ENCODE peak calls at places on chromosomes 11 and 22, in seven cellular contexts. One of them, this sample, is unnamed.

GRCh38 chr11:45801723-45802315 is 3.1 kb upstream of the SLC35C1 start:
- DNase-seq in activated T-cell treated with anti-CD3 and anti-CD28 coated beads, Interleukin-2, amount 50 U/mL, for 72 hours: no peak
- DNase-seq in stimulated activated CD4-positive, alpha-beta T cell treated with anti-CD3 and anti-CD28 coated beads, Interleukin-2, amount 100 ng/mL, for 48 hours: no peak
- DNase-seq in heart right ventricle: no peak
- DNase-seq in brain microvascular endothelial cell: no peak
- DNase-seq in non-pigmented ciliary epithelial cell: no peak
- DNase-seq in GM04503: no peak
- DNase-seq in this sample: no peak

GRCh38 chr11:79066456-79067354 is 374.1 kb downstream of the TENM4 start:
- DNase-seq in activated T-cell treated with anti-CD3 and anti-CD28 coated beads, Interleukin-2, amount 50 U/mL, for 72 hours: no peak
- DNase-seq in stimulated activated CD4-positive, alpha-beta T cell treated with anti-CD3 and anti-CD28 coated beads, Interleukin-2, amount 100 ng/mL, for 48 hours: no peak
- DNase-seq in heart right ventricle: no peak
- DNase-seq in brain microvascular endothelial cell: no peak
- DNase-seq in non-pigmented ciliary epithelial cell: no peak
- DNase-seq in GM04503: no peak
- DNase-seq in this sample: no peak

GRCh38 chr22:41648431-41648830 is 27.3 kb downstream of the XRCC6 start:
- DNase-seq in activated T-cell treated with anti-CD3 and anti-CD28 coated beads, Interleukin-2, amount 50 U/mL, for 72 hours: no peak
- DNase-seq in stimulated activated CD4-positive, alpha-beta T cell treated with anti-CD3 and anti-CD28 coated beads, Interleukin-2, amount 100 ng/mL, for 48 hours: no peak
- DNase-seq in heart right ventricle: no peak
- DNase-seq in brain microvascular endothelial cell: no peak
- DNase-seq in non-pigmented ciliary epithelial cell: no peak
- DNase-seq in GM04503: no peak
- DNase-seq in this sample: no peak

GRCh38 chr11:45025716-45026492 is 75.2 kb upstream of the TP53I11 start:
- DNase-seq in activated T-cell treated with anti-CD3 and anti-CD28 coated beads, Interleukin-2, amount 50 U/mL, for 72 hours: no peak
- DNase-seq in stimulated activated CD4-positive, alpha-beta T cell treated with anti-CD3 and anti-CD28 coated beads, Interleukin-2, amount 100 ng/mL, for 48 hours: no peak
- DNase-seq in heart right ventricle: peak; percentile 68
- DNase-seq in brain microvascular endothelial cell: no peak
- DNase-seq in non-pigmented ciliary epithelial cell: no peak
- DNase-seq in GM04503: no peak
- DNase-seq in this sample: no peak

GRCh38 chr22:38792833-38793232 is 1.1 kb downstream of the DNAL4 start:
- DNase-seq in activated T-cell treated with anti-CD3 and anti-CD28 coated beads, Interleukin-2, amount 50 U/mL, for 72 hours: peak; percentile 42
- DNase-seq in stimulated activated CD4-positive, alpha-beta T cell treated with anti-CD3 and anti-CD28 coated beads, Interleukin-2, amount 100 ng/mL, for 48 hours: peak; percentile 9
- DNase-seq in heart right ventricle: no peak
- DNase-seq in brain microvascular endothelial cell: peak; percentile 39
- DNase-seq in non-pigmented ciliary epithelial cell: no peak
- DNase-seq in GM04503: no peak
- DNase-seq in this sample: no peak

GRCh38 chr11:123301696-123302400 is 106.8 kb upstream of the CLMP start:
- DNase-seq in activated T-cell treated with anti-CD3 and anti-CD28 coated beads, Interleukin-2, amount 50 U/mL, for 72 hours: peak; percentile 89
- DNase-seq in stimulated activated CD4-positive, alpha-beta T cell treated with anti-CD3 and anti-CD28 coated beads, Interleukin-2, amount 100 ng/mL, for 48 hours: peak; percentile 81
- DNase-seq in heart right ventricle: peak; percentile 70
- DNase-seq in brain microvascular endothelial cell: no peak
- DNase-seq in non-pigmented ciliary epithelial cell: no peak
- DNase-seq in GM04503: no peak
- DNase-seq in this sample: peak; percentile 94

GRCh38 chr11:61090521-61090920 is 11.8 kb upstream of the CD5 start:
- DNase-seq in activated T-cell treated with anti-CD3 and anti-CD28 coated beads, Interleukin-2, amount 50 U/mL, for 72 hours: no peak
- DNase-seq in stimulated activated CD4-positive, alpha-beta T cell treated with anti-CD3 and anti-CD28 coated beads, Interleukin-2, amount 100 ng/mL, for 48 hours: no peak
- DNase-seq in heart right ventricle: no peak
- DNase-seq in brain microvascular endothelial cell: no peak
- DNase-seq in non-pigmented ciliary epithelial cell: no peak
- DNase-seq in GM04503: no peak
- DNase-seq in this sample: no peak

GRCh38 chr11:1370186-1371025 is 19.3 kb upstream of the BRSK2 start:
- DNase-seq in activated T-cell treated with anti-CD3 and anti-CD28 coated beads, Interleukin-2, amount 50 U/mL, for 72 hours: no peak
- DNase-seq in stimulated activated CD4-positive, alpha-beta T cell treated with anti-CD3 and anti-CD28 coated beads, Interleukin-2, amount 100 ng/mL, for 48 hours: no peak
- DNase-seq in heart right ventricle: no peak
- DNase-seq in brain microvascular endothelial cell: no peak
- DNase-seq in non-pigmented ciliary epithelial cell: no peak
- DNase-seq in GM04503: no peak
- DNase-seq in this sample: peak; percentile 74

GRCh38 chr22:49664891-49665290 is 162.8 kb downstream of the BRD1 start:
- DNase-seq in activated T-cell treated with anti-CD3 and anti-CD28 coated beads, Interleukin-2, amount 50 U/mL, for 72 hours: no peak
- DNase-seq in stimulated activated CD4-positive, alpha-beta T cell treated with anti-CD3 and anti-CD28 coated beads, Interleukin-2, amount 100 ng/mL, for 48 hours: no peak
- DNase-seq in heart right ventricle: no peak
- DNase-seq in brain microvascular endothelial cell: no peak
- DNase-seq in non-pigmented ciliary epithelial cell: no peak
- DNase-seq in GM04503: no peak
- DNase-seq in this sample: no peak

GRCh38 chr11:31875861-31876625 is 64.9 kb upstream of the PAX6 start:
- DNase-seq in activated T-cell treated with anti-CD3 and anti-CD28 coated beads, Interleukin-2, amount 50 U/mL, for 72 hours: no peak
- DNase-seq in stimulated activated CD4-positive, alpha-beta T cell treated with anti-CD3 and anti-CD28 coated beads, Interleukin-2, amount 100 ng/mL, for 48 hours: no peak
- DNase-seq in heart right ventricle: no peak
- DNase-seq in brain microvascular endothelial cell: no peak
- DNase-seq in non-pigmented ciliary epithelial cell: no peak
- DNase-seq in GM04503: no peak
- DNase-seq in this sample: no peak

GRCh38 chr11:33507967-33508366 is 192.7 kb downstream of the C11orf91 start:
- DNase-seq in activated T-cell treated with anti-CD3 and anti-CD28 coated beads, Interleukin-2, amount 50 U/mL, for 72 hours: no peak
- DNase-seq in stimulated activated CD4-positive, alpha-beta T cell treated with anti-CD3 and anti-CD28 coated beads, Interleukin-2, amount 100 ng/mL, for 48 hours: no peak
- DNase-seq in heart right ventricle: no peak
- DNase-seq in brain microvascular endothelial cell: peak; percentile 43
- DNase-seq in non-pigmented ciliary epithelial cell: no peak
- DNase-seq in GM04503: no peak
- DNase-seq in this sample: no peak

GRCh38 chr11:12536566-12536965 is 137.7 kb upstream of the TEAD1 start:
- DNase-seq in activated T-cell treated with anti-CD3 and anti-CD28 coated beads, Interleukin-2, amount 50 U/mL, for 72 hours: no peak
- DNase-seq in stimulated activated CD4-positive, alpha-beta T cell treated with anti-CD3 and anti-CD28 coated beads, Interleukin-2, amount 100 ng/mL, for 48 hours: no peak
- DNase-seq in heart right ventricle: no peak
- DNase-seq in brain microvascular endothelial cell: no peak
- DNase-seq in non-pigmented ciliary epithelial cell: no peak
- DNase-seq in GM04503: no peak
- DNase-seq in this sample: no peak

GRCh38 chr22:29171721-29172120 is 34.0 kb upstream of the EMID1 start:
- DNase-seq in activated T-cell treated with anti-CD3 and anti-CD28 coated beads, Interleukin-2, amount 50 U/mL, for 72 hours: no peak
- DNase-seq in stimulated activated CD4-positive, alpha-beta T cell treated with anti-CD3 and anti-CD28 coated beads, Interleukin-2, amount 100 ng/mL, for 48 hours: no peak
- DNase-seq in heart right ventricle: no peak
- DNase-seq in brain microvascular endothelial cell: no peak
- DNase-seq in non-pigmented ciliary epithelial cell: no peak
- DNase-seq in GM04503: no peak
- DNase-seq in this sample: no peak

GRCh38 chr11:43955381-43956118 is 13.1 kb downstream of the C11orf96 start:
- DNase-seq in activated T-cell treated with anti-CD3 and anti-CD28 coated beads, Interleukin-2, amount 50 U/mL, for 72 hours: no peak
- DNase-seq in stimulated activated CD4-positive, alpha-beta T cell treated with anti-CD3 and anti-CD28 coated beads, Interleukin-2, amount 100 ng/mL, for 48 hours: no peak
- DNase-seq in heart right ventricle: no peak
- DNase-seq in brain microvascular endothelial cell: no peak
- DNase-seq in non-pigmented ciliary epithelial cell: no peak
- DNase-seq in GM04503: no peak
- DNase-seq in this sample: no peak

GRCh38 chr11:1052133-1053011 is 15.9 kb upstream of the MUC6 start:
- DNase-seq in activated T-cell treated with anti-CD3 and anti-CD28 coated beads, Interleukin-2, amount 50 U/mL, for 72 hours: no peak
- DNase-seq in stimulated activated CD4-positive, alpha-beta T cell treated with anti-CD3 and anti-CD28 coated beads, Interleukin-2, amount 100 ng/mL, for 48 hours: no peak
- DNase-seq in heart right ventricle: peak; percentile 9
- DNase-seq in brain microvascular endothelial cell: no peak
- DNase-seq in non-pigmented ciliary epithelial cell: no peak
- DNase-seq in GM04503: no peak
- DNase-seq in this sample: peak; percentile 65

GRCh38 chr11:129896062-129896461 is 684 bp upstream of the NFRKB start:
- DNase-seq in activated T-cell treated with anti-CD3 and anti-CD28 coated beads, Interleukin-2, amount 50 U/mL, for 72 hours: no peak
- DNase-seq in stimulated activated CD4-positive, alpha-beta T cell treated with anti-CD3 and anti-CD28 coated beads, Interleukin-2, amount 100 ng/mL, for 48 hours: no peak
- DNase-seq in heart right ventricle: no peak
- DNase-seq in brain microvascular endothelial cell: no peak
- DNase-seq in non-pigmented ciliary epithelial cell: no peak
- DNase-seq in GM04503: no peak
- DNase-seq in this sample: no peak

GRCh38 chr22:44142421-44143116 is 38.2 kb upstream of the PARVG start:
- DNase-seq in activated T-cell treated with anti-CD3 and anti-CD28 coated beads, Interleukin-2, amount 50 U/mL, for 72 hours: no peak
- DNase-seq in stimulated activated CD4-positive, alpha-beta T cell treated with anti-CD3 and anti-CD28 coated beads, Interleukin-2, amount 100 ng/mL, for 48 hours: no peak
- DNase-seq in heart right ventricle: no peak
- DNase-seq in brain microvascular endothelial cell: no peak
- DNase-seq in non-pigmented ciliary epithelial cell: no peak
- DNase-seq in GM04503: no peak
- DNase-seq in this sample: no peak

GRCh38 chr11:99979052-99979451 is 708.0 kb upstream of the ARHGAP42 start:
- DNase-seq in activated T-cell treated with anti-CD3 and anti-CD28 coated beads, Interleukin-2, amount 50 U/mL, for 72 hours: no peak
- DNase-seq in stimulated activated CD4-positive, alpha-beta T cell treated with anti-CD3 and anti-CD28 coated beads, Interleukin-2, amount 100 ng/mL, for 48 hours: no peak
- DNase-seq in heart right ventricle: no peak
- DNase-seq in brain microvascular endothelial cell: no peak
- DNase-seq in non-pigmented ciliary epithelial cell: no peak
- DNase-seq in GM04503: no peak
- DNase-seq in this sample: no peak

GRCh38 chr11:40435344-40435743 is 1024.1 kb downstream of the LRRC4C start:
- DNase-seq in activated T-cell treated with anti-CD3 and anti-CD28 coated beads, Interleukin-2, amount 50 U/mL, for 72 hours: no peak
- DNase-seq in stimulated activated CD4-positive, alpha-beta T cell treated with anti-CD3 and anti-CD28 coated beads, Interleukin-2, amount 100 ng/mL, for 48 hours: no peak
- DNase-seq in heart right ventricle: no peak
- DNase-seq in brain microvascular endothelial cell: no peak
- DNase-seq in non-pigmented ciliary epithelial cell: no peak
- DNase-seq in GM04503: no peak
- DNase-seq in this sample: no peak

GRCh38 chr22:20787746-20788626 is 14.1 kb downstream of the SERPIND1 start:
- DNase-seq in activated T-cell treated with anti-CD3 and anti-CD28 coated beads, Interleukin-2, amount 50 U/mL, for 72 hours: no peak
- DNase-seq in stimulated activated CD4-positive, alpha-beta T cell treated with anti-CD3 and anti-CD28 coated beads, Interleukin-2, amount 100 ng/mL, for 48 hours: no peak
- DNase-seq in heart right ventricle: no peak
- DNase-seq in brain microvascular endothelial cell: no peak
- DNase-seq in non-pigmented ciliary epithelial cell: no peak
- DNase-seq in GM04503: no peak
- DNase-seq in this sample: no peak

GRCh38 chr11:123107945-123108344 is 46.0 kb upstream of the HSPA8 start:
- DNase-seq in activated T-cell treated with anti-CD3 and anti-CD28 coated beads, Interleukin-2, amount 50 U/mL, for 72 hours: no peak
- DNase-seq in stimulated activated CD4-positive, alpha-beta T cell treated with anti-CD3 and anti-CD28 coated beads, Interleukin-2, amount 100 ng/mL, for 48 hours: no peak
- DNase-seq in heart right ventricle: no peak
- DNase-seq in brain microvascular endothelial cell: no peak
- DNase-seq in non-pigmented ciliary epithelial cell: no peak
- DNase-seq in GM04503: no peak
- DNase-seq in this sample: no peak

GRCh38 chr11:128716231-128716630 is 22.4 kb downstream of the FLI1 start:
- DNase-seq in activated T-cell treated with anti-CD3 and anti-CD28 coated beads, Interleukin-2, amount 50 U/mL, for 72 hours: no peak
- DNase-seq in stimulated activated CD4-positive, alpha-beta T cell treated with anti-CD3 and anti-CD28 coated beads, Interleukin-2, amount 100 ng/mL, for 48 hours: no peak
- DNase-seq in heart right ventricle: no peak
- DNase-seq in brain microvascular endothelial cell: no peak
- DNase-seq in non-pigmented ciliary epithelial cell: no peak
- DNase-seq in GM04503: no peak
- DNase-seq in this sample: no peak

GRCh38 chr11:129278586-129279319 is 86.6 kb upstream of the ARHGAP32 start:
- DNase-seq in activated T-cell treated with anti-CD3 and anti-CD28 coated beads, Interleukin-2, amount 50 U/mL, for 72 hours: peak; percentile 29
- DNase-seq in stimulated activated CD4-positive, alpha-beta T cell treated with anti-CD3 and anti-CD28 coated beads, Interleukin-2, amount 100 ng/mL, for 48 hours: peak; percentile 12
- DNase-seq in heart right ventricle: peak; percentile 29
- DNase-seq in brain microvascular endothelial cell: no peak
- DNase-seq in non-pigmented ciliary epithelial cell: no peak
- DNase-seq in GM04503: no peak
- DNase-seq in this sample: peak; percentile 82

GRCh38 chr22:29457730-29458129 is 19.3 kb downstream of the RFPL1 start:
- DNase-seq in activated T-cell treated with anti-CD3 and anti-CD28 coated beads, Interleukin-2, amount 50 U/mL, for 72 hours: no peak
- DNase-seq in stimulated activated CD4-positive, alpha-beta T cell treated with anti-CD3 and anti-CD28 coated beads, Interleukin-2, amount 100 ng/mL, for 48 hours: no peak
- DNase-seq in heart right ventricle: no peak
- DNase-seq in brain microvascular endothelial cell: peak; percentile 47
- DNase-seq in non-pigmented ciliary epithelial cell: peak; percentile 4
- DNase-seq in GM04503: no peak
- DNase-seq in this sample: no peak

GRCh38 chr11:58926251-58926650 is 13.0 kb upstream of the GLYATL1 start:
- DNase-seq in activated T-cell treated with anti-CD3 and anti-CD28 coated beads, Interleukin-2, amount 50 U/mL, for 72 hours: no peak
- DNase-seq in stimulated activated CD4-positive, alpha-beta T cell treated with anti-CD3 and anti-CD28 coated beads, Interleukin-2, amount 100 ng/mL, for 48 hours: no peak
- DNase-seq in heart right ventricle: no peak
- DNase-seq in brain microvascular endothelial cell: no peak
- DNase-seq in non-pigmented ciliary epithelial cell: no peak
- DNase-seq in GM04503: no peak
- DNase-seq in this sample: no peak

GRCh38 chr11:86014221-86014620 is 54.7 kb downstream of the PICALM start:
- DNase-seq in activated T-cell treated with anti-CD3 and anti-CD28 coated beads, Interleukin-2, amount 50 U/mL, for 72 hours: no peak
- DNase-seq in stimulated activated CD4-positive, alpha-beta T cell treated with anti-CD3 and anti-CD28 coated beads, Interleukin-2, amount 100 ng/mL, for 48 hours: no peak
- DNase-seq in heart right ventricle: no peak
- DNase-seq in brain microvascular endothelial cell: no peak
- DNase-seq in non-pigmented ciliary epithelial cell: no peak
- DNase-seq in GM04503: no peak
- DNase-seq in this sample: no peak

GRCh38 chr11:2259466-2259830 is 10.9 kb downstream of the ASCL2 start:
- DNase-seq in activated T-cell treated with anti-CD3 and anti-CD28 coated beads, Interleukin-2, amount 50 U/mL, for 72 hours: no peak
- DNase-seq in stimulated activated CD4-positive, alpha-beta T cell treated with anti-CD3 and anti-CD28 coated beads, Interleukin-2, amount 100 ng/mL, for 48 hours: no peak
- DNase-seq in heart right ventricle: no peak
- DNase-seq in brain microvascular endothelial cell: no peak
- DNase-seq in non-pigmented ciliary epithelial cell: no peak
- DNase-seq in GM04503: no peak
- DNase-seq in this sample: no peak

GRCh38 chr22:38246692-38247091 is 26.1 kb downstream of the TMEM184B start:
- DNase-seq in activated T-cell treated with anti-CD3 and anti-CD28 coated beads, Interleukin-2, amount 50 U/mL, for 72 hours: no peak
- DNase-seq in stimulated activated CD4-positive, alpha-beta T cell treated with anti-CD3 and anti-CD28 coated beads, Interleukin-2, amount 100 ng/mL, for 48 hours: no peak
- DNase-seq in heart right ventricle: peak; percentile 67
- DNase-seq in brain microvascular endothelial cell: no peak
- DNase-seq in non-pigmented ciliary epithelial cell: no peak
- DNase-seq in GM04503: no peak
- DNase-seq in this sample: no peak

GRCh38 chr11:118229274-118229847 is 4.5 kb upstream of the JAML start:
- DNase-seq in activated T-cell treated with anti-CD3 and anti-CD28 coated beads, Interleukin-2, amount 50 U/mL, for 72 hours: no peak
- DNase-seq in stimulated activated CD4-positive, alpha-beta T cell treated with anti-CD3 and anti-CD28 coated beads, Interleukin-2, amount 100 ng/mL, for 48 hours: no peak
- DNase-seq in heart right ventricle: no peak
- DNase-seq in brain microvascular endothelial cell: no peak
- DNase-seq in non-pigmented ciliary epithelial cell: no peak
- DNase-seq in GM04503: no peak
- DNase-seq in this sample: no peak

GRCh38 chr11:83951521-83951920 is 665.4 kb upstream of the CCDC90B start:
- DNase-seq in activated T-cell treated with anti-CD3 and anti-CD28 coated beads, Interleukin-2, amount 50 U/mL, for 72 hours: no peak
- DNase-seq in stimulated activated CD4-positive, alpha-beta T cell treated with anti-CD3 and anti-CD28 coated beads, Interleukin-2, amount 100 ng/mL, for 48 hours: no peak
- DNase-seq in heart right ventricle: no peak
- DNase-seq in brain microvascular endothelial cell: no peak
- DNase-seq in non-pigmented ciliary epithelial cell: no peak
- DNase-seq in GM04503: no peak
- DNase-seq in this sample: no peak

GRCh38 chr11:70476669-70477068 is 78.3 kb downstream of the CTTN start:
- DNase-seq in activated T-cell treated with anti-CD3 and anti-CD28 coated beads, Interleukin-2, amount 50 U/mL, for 72 hours: no peak
- DNase-seq in stimulated activated CD4-positive, alpha-beta T cell treated with anti-CD3 and anti-CD28 coated beads, Interleukin-2, amount 100 ng/mL, for 48 hours: no peak
- DNase-seq in heart right ventricle: no peak
- DNase-seq in brain microvascular endothelial cell: no peak
- DNase-seq in non-pigmented ciliary epithelial cell: no peak
- DNase-seq in GM04503: no peak
- DNase-seq in this sample: peak; percentile 37

GRCh38 chr22:35219012-35219411 is 38.3 kb upstream of the HMGXB4 start:
- DNase-seq in activated T-cell treated with anti-CD3 and anti-CD28 coated beads, Interleukin-2, amount 50 U/mL, for 72 hours: no peak
- DNase-seq in stimulated activated CD4-positive, alpha-beta T cell treated with anti-CD3 and anti-CD28 coated beads, Interleukin-2, amount 100 ng/mL, for 48 hours: no peak
- DNase-seq in heart right ventricle: no peak
- DNase-seq in brain microvascular endothelial cell: peak; percentile 75
- DNase-seq in non-pigmented ciliary epithelial cell: no peak
- DNase-seq in GM04503: peak; percentile 49
- DNase-seq in this sample: no peak

GRCh38 chr11:116986521-116987105 is 111.6 kb downstream of the SIK3 start:
- DNase-seq in activated T-cell treated with anti-CD3 and anti-CD28 coated beads, Interleukin-2, amount 50 U/mL, for 72 hours: peak; percentile 19
- DNase-seq in stimulated activated CD4-positive, alpha-beta T cell treated with anti-CD3 and anti-CD28 coated beads, Interleukin-2, amount 100 ng/mL, for 48 hours: no peak
- DNase-seq in heart right ventricle: no peak
- DNase-seq in brain microvascular endothelial cell: peak; percentile 49
- DNase-seq in non-pigmented ciliary epithelial cell: peak; percentile 50
- DNase-seq in GM04503: peak; percentile 78
- DNase-seq in this sample: no peak

GRCh38 chr11:7257744-7258143 is 6.0 kb downstream of the SYT9 start:
- DNase-seq in activated T-cell treated with anti-CD3 and anti-CD28 coated beads, Interleukin-2, amount 50 U/mL, for 72 hours: no peak
- DNase-seq in stimulated activated CD4-positive, alpha-beta T cell treated with anti-CD3 and anti-CD28 coated beads, Interleukin-2, amount 100 ng/mL, for 48 hours: no peak
- DNase-seq in heart right ventricle: no peak
- DNase-seq in brain microvascular endothelial cell: no peak
- DNase-seq in non-pigmented ciliary epithelial cell: no peak
- DNase-seq in GM04503: no peak
- DNase-seq in this sample: no peak

GRCh38 chr22:20819471-20819870 is 39.1 kb downstream of the PI4KA start:
- DNase-seq in activated T-cell treated with anti-CD3 and anti-CD28 coated beads, Interleukin-2, amount 50 U/mL, for 72 hours: no peak
- DNase-seq in stimulated activated CD4-positive, alpha-beta T cell treated with anti-CD3 and anti-CD28 coated beads, Interleukin-2, amount 100 ng/mL, for 48 hours: no peak
- DNase-seq in heart right ventricle: no peak
- DNase-seq in brain microvascular endothelial cell: no peak
- DNase-seq in non-pigmented ciliary epithelial cell: no peak
- DNase-seq in GM04503: no peak
- DNase-seq in this sample: no peak

GRCh38 chr11:82634091-82634490 is 99.6 kb downstream of the FAM181B start:
- DNase-seq in activated T-cell treated with anti-CD3 and anti-CD28 coated beads, Interleukin-2, amount 50 U/mL, for 72 hours: no peak
- DNase-seq in stimulated activated CD4-positive, alpha-beta T cell treated with anti-CD3 and anti-CD28 coated beads, Interleukin-2, amount 100 ng/mL, for 48 hours: no peak
- DNase-seq in heart right ventricle: no peak
- DNase-seq in brain microvascular endothelial cell: no peak
- DNase-seq in non-pigmented ciliary epithelial cell: no peak
- DNase-seq in GM04503: no peak
- DNase-seq in this sample: no peak

GRCh38 chr11:91956711-91957110 is 267.9 kb upstream of the FAT3 start:
- DNase-seq in activated T-cell treated with anti-CD3 and anti-CD28 coated beads, Interleukin-2, amount 50 U/mL, for 72 hours: no peak
- DNase-seq in stimulated activated CD4-positive, alpha-beta T cell treated with anti-CD3 and anti-CD28 coated beads, Interleukin-2, amount 100 ng/mL, for 48 hours: no peak
- DNase-seq in heart right ventricle: no peak
- DNase-seq in brain microvascular endothelial cell: no peak
- DNase-seq in non-pigmented ciliary epithelial cell: no peak
- DNase-seq in GM04503: no peak
- DNase-seq in this sample: no peak

GRCh38 chr11:92627615-92628201 is 341.7 kb upstream of the MTNR1B start:
- DNase-seq in activated T-cell treated with anti-CD3 and anti-CD28 coated beads, Interleukin-2, amount 50 U/mL, for 72 hours: no peak
- DNase-seq in stimulated activated CD4-positive, alpha-beta T cell treated with anti-CD3 and anti-CD28 coated beads, Interleukin-2, amount 100 ng/mL, for 48 hours: no peak
- DNase-seq in heart right ventricle: no peak
- DNase-seq in brain microvascular endothelial cell: peak; percentile 90
- DNase-seq in non-pigmented ciliary epithelial cell: no peak
- DNase-seq in GM04503: no peak
- DNase-seq in this sample: no peak